ENCODE peak calls at places on chromosomes 4 and X, in eight cellular contexts. D is brain microvascular endothelial cell; P is central memory CD4-positive, alpha-beta T cell; R is epithelial cell of esophagus; C is KBM-7; X is RPMI7951; H is activated CD8-positive, alpha-beta memory T cell treated with anti-CD3 and anti-CD28 coated beads for 1 hour; K is activated naive CD8-positive, alpha-beta T cell treated with anti-CD3 and anti-CD28 coated beads, Interleukin-2, amount 50 U/mL, for 24 hours. V is an unnamed sample.

GRCh38 chrX:22660756-22661155 is 339.0 kb upstream of the DDX53 start:
- DNase-seq in D (no peak), P (no peak), R (no peak), H (no peak), X (no peak), K (no peak), C (no peak), V (no peak)

GRCh38 chrX:41921492-41922124 is 1.7 kb downstream of the CASK start:
- DNase-seq in X (peak), P (no peak), D (no peak), C (peak), H (no peak), K (no peak), R (peak), V (peak)

GRCh38 chr4:183798921-183799307 is 106.2 kb upstream of the STOX2 start:
- DNase-seq in X (no peak), D (no peak), R (peak), K (no peak), P (no peak), H (no peak), C (peak), V (no peak)

GRCh38 chr4:78369691-78370090 is 181.9 kb upstream of the ANXA3 start:
- DNase-seq in H (no peak), C (no peak), R (peak), D (peak), P (no peak), X (no peak), K (no peak), V (peak)

GRCh38 chrX:2751291-2751690 is 549 bp upstream of the XG start:
- DNase-seq in X (no peak), P (no peak), D (no peak), R (peak), H (no peak), C (no peak), K (no peak), V (no peak)

GRCh38 chrX:108437789-108438623 is at the start of gene COL4A6:
- DNase-seq in R (peak), C (no peak), H (no peak), K (no peak), P (no peak), X (no peak), D (peak), V (no peak)

GRCh38 chr4:47525154-47525819 is 40.2 kb downstream of the ATP10D start:
- DNase-seq in C (no peak), P (no peak), R (peak), K (no peak), H (no peak), D (peak), X (peak), V (peak)

GRCh38 chr4:108834167-108834566 is 71.3 kb upstream of the ETNPPL start:
- DNase-seq in P (no peak), K (no peak), D (peak), H (no peak), X (peak), C (no peak), R (peak), V (peak)

GRCh38 chrX:101668143-101668542 is 8.5 kb upstream of the ARMCX2 start:
- DNase-seq in C (no peak), X (no peak), R (no peak), H (no peak), K (no peak), D (no peak), P (no peak), V (no peak)

GRCh38 chr4:184284336-184284690 is 66.6 kb upstream of the ENPP6 start:
- DNase-seq in P (no peak), H (no peak), X (no peak), C (no peak), D (no peak), R (no peak), K (no peak), V (no peak)

GRCh38 chr4:83075696-83076095 is 38.8 kb downstream of the PLAC8 start:
- DNase-seq in D (no peak), C (no peak), P (no peak), K (no peak), R (no peak), H (no peak), X (peak), V (peak)

GRCh38 chr4:128275351-128275750 is 12.3 kb downstream of the PGRMC2 start:
- DNase-seq in P (no peak), H (no peak), K (no peak), X (no peak), D (no peak), R (peak), C (no peak), V (no peak)

GRCh38 chrX:63754141-63754859 is 30.7 kb downstream of the ARHGEF9 start:
- DNase-seq in C (peak), X (peak), K (peak), R (peak), P (peak), D (no peak), H (peak), V (peak)

V was measured in A172.